ENCODE peak calls at places on chromosomes 12 and 14, in four cellular contexts. One of them, this sample, is unnamed. For H3K4me1, the result is how much of the 10 kb centered on the place peaks cover.

GRCh38 chr14:23580152-23580926 is 1.7 kb upstream of the JPH4 start:
- DNase-seq in IMR-90: no peak
- DNase-seq in K562: no peak
- DNase-seq in GM12878: no peak
- DNase-seq in this sample: no peak

GRCh38 chr12:14561677-14562076 is 6.0 kb downstream of the PLBD1 start:
- DNase-seq in IMR-90: no peak
- DNase-seq in K562: no peak
- DNase-seq in GM12878: no peak
- DNase-seq in this sample: no peak

GRCh38 chr12:89134213-89134770 is 218.0 kb downstream of the DUSP6 start:
- DNase-seq in IMR-90: no peak
- DNase-seq in K562: no peak
- DNase-seq in GM12878: no peak
- DNase-seq in this sample: peak

GRCh38 chr12:117155278-117156060 is 34.8 kb downstream of the FBXO21 start:
- DNase-seq in IMR-90: peak
- DNase-seq in K562: peak
- DNase-seq in GM12878: no peak
- DNase-seq in this sample: peak

GRCh38 chr12:107929436-107929835 is 154.9 kb downstream of the ASCL4 start:
- DNase-seq in IMR-90: peak
- DNase-seq in K562: peak
- DNase-seq in GM12878: no peak
- DNase-seq in this sample: no peak

GRCh38 chr12:84201976-84202375 is 710.6 kb downstream of the SLC6A15 start:
- DNase-seq in IMR-90: peak
- DNase-seq in K562: no peak
- DNase-seq in GM12878: no peak
- DNase-seq in this sample: no peak

GRCh38 chr14:29930283-29930682 is 2.6 kb upstream of the PRKD1 start:
- DNase-seq in IMR-90: peak
- DNase-seq in K562: no peak
- DNase-seq in GM12878: no peak
- DNase-seq in this sample: peak

GRCh38 chr14:68879841-68880575 is 87.1 kb upstream of the ZFP36L1 start:
- DNase-seq in IMR-90: no peak
- DNase-seq in K562: no peak
- DNase-seq in GM12878: no peak
- DNase-seq in this sample: no peak

GRCh38 chr12:113794774-113795173 is 171.4 kb downstream of the RBM19 start:
- DNase-seq in IMR-90: no peak
- DNase-seq in K562: peak
- DNase-seq in GM12878: no peak
- DNase-seq in this sample: no peak

GRCh38 chr14:36313898-36314297 is 6.5 kb downstream of the MBIP start:
- DNase-seq in IMR-90: no peak
- DNase-seq in K562: no peak
- DNase-seq in GM12878: no peak
- DNase-seq in this sample: no peak

GRCh38 chr14:61470261-61470953 is 149.0 kb downstream of the PRKCH start:
- DNase-seq in IMR-90: peak
- DNase-seq in K562: no peak
- DNase-seq in GM12878: no peak
- DNase-seq in this sample: peak

GRCh38 chr12:34399631-34400422 is 377.5 kb downstream of the ALG10 start:
- DNase-seq in IMR-90: no peak
- DNase-seq in K562: peak
- DNase-seq in GM12878: no peak
- DNase-seq in this sample: no peak

GRCh38 chr12:67256649-67257048 is 12.5 kb upstream of the CAND1 start:
- DNase-seq in IMR-90: no peak
- DNase-seq in K562: no peak
- DNase-seq in GM12878: no peak
- DNase-seq in this sample: no peak

GRCh38 chr14:59055439-59056045 is 132.9 kb upstream of the DAAM1 start:
- DNase-seq in IMR-90: peak
- DNase-seq in K562: peak
- DNase-seq in GM12878: peak
- DNase-seq in this sample: peak

GRCh38 chr14:23114669-23115491 is 4.2 kb downstream of the CEBPE start:
- DNase-seq in IMR-90: peak
- DNase-seq in K562: no peak
- DNase-seq in GM12878: no peak
- DNase-seq in this sample: peak

GRCh38 chr12:981956-982355 is 9.1 kb upstream of the ERC1 start:
- DNase-seq in IMR-90: no peak
- DNase-seq in K562: no peak
- DNase-seq in GM12878: no peak
- DNase-seq in this sample: no peak

GRCh38 chr12:103279444-103279843 is 216.3 kb downstream of the C12orf42 start:
- DNase-seq in IMR-90: no peak
- DNase-seq in K562: no peak
- DNase-seq in GM12878: peak
- DNase-seq in this sample: no peak

GRCh38 chr14:29810657-29811056 is 117.0 kb downstream of the PRKD1 start:
- DNase-seq in IMR-90: no peak
- DNase-seq in K562: no peak
- DNase-seq in GM12878: no peak
- DNase-seq in this sample: peak

GRCh38 chr12:93877446-93877845 is 200.3 kb downstream of the CRADD start:
- DNase-seq in IMR-90: no peak
- DNase-seq in K562: no peak
- DNase-seq in GM12878: no peak
- DNase-seq in this sample: no peak

GRCh38 chr12:101566318-101566717 is 28.5 kb upstream of the MYBPC1 start:
- DNase-seq in IMR-90: no peak
- DNase-seq in K562: no peak
- DNase-seq in GM12878: no peak
- DNase-seq in this sample: no peak

GRCh38 chr14:61547186-61548121 is 147.9 kb upstream of the HIF1A start:
- DNase-seq in IMR-90: peak
- DNase-seq in K562: no peak
- DNase-seq in GM12878: no peak
- DNase-seq in this sample: peak

GRCh38 chr14:75655235-75655634 is 5.4 kb downstream of the ERG28 start:
- DNase-seq in IMR-90: no peak
- DNase-seq in K562: no peak
- DNase-seq in GM12878: no peak
- DNase-seq in this sample: no peak

GRCh38 chr14:35277179-35277578 is 15.0 kb upstream of the PSMA6 start:
- DNase-seq in IMR-90: no peak
- DNase-seq in K562: no peak
- DNase-seq in GM12878: no peak
- DNase-seq in this sample: no peak

GRCh38 chr12:125775507-125775906 is 710.3 kb downstream of the AACS start:
- DNase-seq in IMR-90: no peak
- DNase-seq in K562: no peak
- DNase-seq in GM12878: no peak
- DNase-seq in this sample: no peak

GRCh38 chr14:86683525-86683924 is 1153.6 kb downstream of the FLRT2 start:
- DNase-seq in IMR-90: no peak
- DNase-seq in K562: no peak
- DNase-seq in GM12878: no peak
- DNase-seq in this sample: no peak

GRCh38 chr14:49692895-49693737 is at the start of gene KLHDC1:
- DNase-seq in IMR-90: peak
- DNase-seq in K562: peak
- DNase-seq in GM12878: no peak
- DNase-seq in this sample: peak

GRCh38 chr12:124527861-124528561 is 39.4 kb downstream of the NCOR2 start:
- DNase-seq in IMR-90: no peak
- DNase-seq in K562: no peak
- DNase-seq in GM12878: no peak
- DNase-seq in this sample: no peak

GRCh38 chr14:32761381-32761968 is 177.2 kb upstream of the NPAS3 start:
- DNase-seq in IMR-90: no peak
- DNase-seq in K562: no peak
- DNase-seq in GM12878: no peak
- DNase-seq in this sample: no peak

GRCh38 chr12:124140889-124141550 is 153.9 kb upstream of the RFLNA start:
- DNase-seq in IMR-90: no peak
- DNase-seq in K562: no peak
- DNase-seq in GM12878: no peak
- DNase-seq in this sample: peak

GRCh38 chr14:24840204-24840893 is 206.4 kb upstream of the GZMB start:
- DNase-seq in IMR-90: no peak
- DNase-seq in K562: no peak
- DNase-seq in GM12878: no peak
- DNase-seq in this sample: no peak
- H3K9ac ChIP-seq in IMR-90: no peak
- H3K9ac ChIP-seq in K562: no peak
- H3K9ac ChIP-seq in GM12878: no peak
- H3K9ac ChIP-seq in this sample: no peak

GRCh38 chr14:100682749-100683148 is 43.9 kb upstream of the DLK1 start:
- DNase-seq in IMR-90: no peak
- DNase-seq in K562: no peak
- DNase-seq in GM12878: no peak
- DNase-seq in this sample: no peak

GRCh38 chr14:100684154-100684553 is 42.5 kb upstream of the DLK1 start:
- DNase-seq in IMR-90: no peak
- DNase-seq in K562: no peak
- DNase-seq in GM12878: no peak
- DNase-seq in this sample: no peak

GRCh38 chr14:100681111-100681510 is 45.6 kb upstream of the DLK1 start:
- DNase-seq in IMR-90: no peak
- DNase-seq in K562: no peak
- DNase-seq in GM12878: no peak
- DNase-seq in this sample: no peak

GRCh38 chr14:100684961-100685360 is 41.7 kb upstream of the DLK1 start:
- DNase-seq in IMR-90: no peak
- DNase-seq in K562: no peak
- DNase-seq in GM12878: no peak
- DNase-seq in this sample: no peak

DNA sequence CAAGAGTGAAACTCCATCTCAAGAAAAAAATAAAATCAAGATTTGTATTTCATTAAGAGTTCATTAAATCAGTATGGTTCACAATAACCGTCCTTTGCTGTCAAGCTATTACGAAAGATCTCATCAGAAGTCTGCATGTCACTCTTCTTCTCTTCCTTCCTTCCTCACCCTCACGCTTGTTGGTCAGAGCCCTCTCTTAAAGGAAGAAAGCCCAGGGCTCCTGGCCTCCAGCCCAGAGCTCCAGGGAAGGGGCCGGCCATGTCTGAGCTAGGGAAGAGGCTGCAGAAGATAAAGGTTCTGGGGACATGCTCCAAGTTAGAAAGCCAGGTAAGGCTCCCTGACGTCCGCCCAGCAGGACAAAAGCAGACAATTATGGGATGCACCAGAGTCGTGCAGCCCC is 43.1 kb upstream of the DLK1 start:
- DNase-seq in IMR-90: no peak
- DNase-seq in K562: no peak
- DNase-seq in GM12878: no peak
- DNase-seq in this sample: no peak
- H3K4me1 ChIP-seq in IMR-90: under half
- H3K4me1 ChIP-seq in K562: under half
- H3K4me1 ChIP-seq in GM12878: under half
- H3K4me1 ChIP-seq in this sample: under half

DNA sequence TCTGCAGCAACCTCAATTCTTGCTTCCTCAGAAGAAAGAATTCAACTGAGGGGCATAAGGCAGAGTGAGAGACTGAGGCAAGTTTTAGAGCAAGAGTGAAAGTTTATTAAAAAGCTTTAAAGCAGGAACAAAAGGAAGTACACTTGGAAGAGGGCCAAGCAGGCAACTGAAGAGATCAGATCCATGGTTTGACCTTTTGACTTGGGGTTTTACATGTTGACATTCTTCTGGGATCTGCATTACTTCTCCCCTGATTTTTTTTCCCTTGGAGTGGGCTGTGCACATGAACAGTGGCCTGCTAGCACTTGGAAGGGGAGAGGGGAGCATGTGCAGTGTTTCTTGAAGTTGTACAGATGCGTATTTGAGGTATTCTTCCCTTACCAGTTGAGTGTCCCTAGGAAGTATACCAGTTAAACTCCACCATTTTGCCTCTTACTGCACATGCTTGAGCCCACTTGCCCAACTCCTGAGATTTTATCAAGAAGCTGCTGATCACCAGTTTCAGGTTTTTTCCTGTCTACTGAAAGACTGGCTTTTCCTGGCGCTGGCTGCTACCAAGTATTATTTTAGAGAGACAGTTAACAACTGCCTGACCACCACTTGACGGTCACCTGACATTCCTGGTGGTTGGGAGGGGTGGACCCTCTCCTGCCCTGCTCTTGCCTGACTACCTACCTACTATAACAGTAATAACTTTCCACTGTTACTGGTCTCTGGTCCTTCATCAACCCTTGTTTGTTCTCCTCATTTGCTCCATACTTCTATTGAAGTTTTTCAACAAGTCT is 26.0 kb upstream of the TMTC2 start:
- DNase-seq in IMR-90: no peak
- DNase-seq in K562: no peak
- DNase-seq in GM12878: no peak
- DNase-seq in this sample: no peak
- TF ChIP-seq FOS in IMR-90: no peak
- TF ChIP-seq FOS in K562: no peak
- TF ChIP-seq FOS in GM12878: no peak
- TF ChIP-seq FOS in this sample: no peak

GRCh38 chr12:47361389-47362031 is 281.8 kb upstream of the AMIGO2 start:
- DNase-seq in IMR-90: no peak
- DNase-seq in K562: peak
- DNase-seq in GM12878: no peak
- DNase-seq in this sample: no peak

GRCh38 chr12:47364251-47364650 is 284.5 kb upstream of the AMIGO2 start:
- DNase-seq in IMR-90: no peak
- DNase-seq in K562: no peak
- DNase-seq in GM12878: no peak
- DNase-seq in this sample: no peak

GRCh38 chr12:47362131-47362686 is 282.4 kb upstream of the AMIGO2 start:
- DNase-seq in IMR-90: no peak
- DNase-seq in K562: no peak
- DNase-seq in GM12878: no peak
- DNase-seq in this sample: peak

GRCh38 chr12:47356129-47356622 is 276.4 kb upstream of the AMIGO2 start:
- DNase-seq in IMR-90: peak
- DNase-seq in K562: no peak
- DNase-seq in GM12878: peak
- DNase-seq in this sample: no peak

DNA sequence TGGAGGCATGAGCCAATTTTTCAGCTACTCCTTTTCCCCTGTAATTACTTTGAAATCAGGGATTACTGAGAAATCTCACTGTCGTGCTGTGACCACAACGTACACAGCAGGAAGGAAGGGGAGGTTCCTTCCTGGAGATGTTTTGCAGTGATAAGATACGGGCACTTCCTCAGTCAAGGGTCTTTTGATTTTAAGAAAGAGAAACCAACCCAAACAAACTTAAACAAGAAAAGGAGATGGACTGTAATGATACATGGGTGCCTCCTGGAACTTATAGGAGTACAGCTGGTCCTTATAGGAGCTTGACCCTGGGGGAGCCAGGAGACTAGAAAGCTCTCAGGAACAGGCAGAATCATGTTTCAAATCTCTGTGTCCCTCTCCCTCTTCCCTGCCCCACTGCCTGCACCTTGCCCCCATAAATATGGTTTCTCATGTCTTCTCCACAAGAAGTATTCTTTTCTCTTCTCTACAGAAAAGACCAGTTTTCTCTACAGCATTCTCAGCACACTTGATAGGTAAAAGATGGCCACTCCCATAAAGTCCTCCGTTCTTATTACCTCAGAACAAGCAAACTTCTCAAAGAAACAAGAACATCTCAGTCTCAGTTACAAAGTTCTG is 281.1 kb upstream of the AMIGO2 start:
- DNase-seq in IMR-90: no peak
- DNase-seq in K562: peak
- DNase-seq in GM12878: no peak
- DNase-seq in this sample: peak
- H3K9ac ChIP-seq in IMR-90: no peak
- H3K9ac ChIP-seq in K562: peak
- H3K9ac ChIP-seq in GM12878: no peak
- H3K9ac ChIP-seq in this sample: peak